ENCODE peak calls at places on chromosomes 16 and 17, in four cellular contexts. E is RCC 7860; A is ELF-1; G is activated CD4-positive, alpha-beta T cell treated with anti-CD3 and anti-CD28 coated beads for 24 hours. Z is an unnamed sample.

GRCh38 chr16:67456383-67457140 is 24.4 kb downstream of the ATP6V0D1 start:
- DNase-seq in E (no peak), A (no peak), G (no peak), Z (peak)

GRCh38 chr16:81376880-81377279 is 62.1 kb downstream of the GAN start:
- DNase-seq in E (peak), A (no peak), G (no peak), Z (no peak)

GRCh38 chr17:72465191-72466024 is 344.6 kb downstream of the SOX9 start:
- DNase-seq in E (peak), A (peak), G (no peak), Z (peak)

GRCh38 chr17:69424287-69425041 is 10.0 kb downstream of the MAP2K6 start:
- DNase-seq in E (no peak), A (no peak), G (no peak), Z (no peak)

GRCh38 chr17:29572691-29573557 is 4.4 kb downstream of the TP53I13 start:
- DNase-seq in E (no peak), A (peak), G (peak), Z (no peak)

GRCh38 chr16:85507342-85507741 is 105.8 kb upstream of the GSE1 start:
- DNase-seq in E (no peak), A (no peak), G (no peak), Z (no peak)

GRCh38 chr17:29096094-29096493 is 53.2 kb downstream of the PIPOX start:
- DNase-seq in E (no peak), A (no peak), G (no peak), Z (no peak)

GRCh38 chr16:4691666-4692412 is 1.5 kb upstream of the NUDT16L1 start:
- DNase-seq in E (no peak), A (no peak), G (no peak), Z (no peak)

GRCh38 chr17:73030501-73030911 is 62.0 kb downstream of the SLC39A11 start:
- DNase-seq in E (peak), A (no peak), G (no peak), Z (no peak)

GRCh38 chr17:82003411-82004381 is 19.0 kb downstream of the CENPX start:
- DNase-seq in E (peak), A (peak), G (no peak), Z (peak)

GRCh38 chr16:3170440-3171180 is 17.4 kb upstream of the OR1F1 start:
- DNase-seq in E (no peak), A (peak), G (no peak), Z (peak)

GRCh38 chr17:39899215-39899614 is 19.2 kb downstream of the GSDMB start:
- DNase-seq in E (no peak), A (no peak), G (no peak), Z (no peak)

GRCh38 chr17:13413001-13413400 is 188.7 kb downstream of the HS3ST3A1 start:
- DNase-seq in E (no peak), A (no peak), G (no peak), Z (no peak)

GRCh38 chr16:82782715-82783251 is 156.0 kb downstream of the CDH13 start:
- DNase-seq in E (no peak), A (peak), G (no peak), Z (peak)

GRCh38 chr16:28186752-28187151 is 25.0 kb downstream of the XPO6 start:
- DNase-seq in E (no peak), A (no peak), G (no peak), Z (no peak)

GRCh38 chr16:57802635-57803412 is 533 bp upstream of the KIFC3 start:
- DNase-seq in E (no peak), A (peak), G (no peak), Z (peak)

GRCh38 chr16:3113765-3114479 is 1.5 kb downstream of the ZNF205 start:
- DNase-seq in E (peak), A (no peak), G (no peak), Z (no peak)

GRCh38 chr16:87474566-87474996 is 18.2 kb downstream of the ZCCHC14 start:
- DNase-seq in E (no peak), A (no peak), G (no peak), Z (no peak)

GRCh38 chr17:39923836-39924690 is 3.3 kb downstream of the ORMDL3 start:
- DNase-seq in E (no peak), A (peak), G (no peak), Z (peak)

GRCh38 chr17:34420254-34420766 is 57.3 kb upstream of the CCL1 start:
- DNase-seq in E (peak), A (peak), G (peak), Z (peak)

GRCh38 chr16:85428168-85428898 is 184.8 kb upstream of the GSE1 start:
- DNase-seq in E (peak), A (peak), G (no peak), Z (no peak)

GRCh38 chr17:69430488-69430887 is 16.0 kb downstream of the MAP2K6 start:
- DNase-seq in E (no peak), A (peak), G (no peak), Z (no peak)

GRCh38 chr16:4097826-4098240 is 18.4 kb downstream of the ADCY9 start:
- DNase-seq in E (no peak), A (no peak), G (no peak), Z (peak)

GRCh38 chr17:49624896-49625295 is 49.2 kb downstream of the NXPH3 start:
- DNase-seq in E (no peak), A (no peak), G (no peak), Z (no peak)

GRCh38 chr17:8067806-8068205 is 19.7 kb downstream of the ALOX12B start:
- DNase-seq in E (no peak), A (no peak), G (no peak), Z (no peak)

GRCh38 chr16:85699628-85700027 is 10.9 kb upstream of the GINS2 start:
- DNase-seq in E (peak), A (no peak), G (no peak), Z (peak)

GRCh38 chr17:7587420-7587786 is 2.5 kb downstream of the SOX15 start:
- DNase-seq in E (no peak), A (peak), G (no peak), Z (no peak)

GRCh38 chr17:43328650-43329049 is 70.1 kb upstream of the ARL4D start:
- DNase-seq in E (no peak), A (no peak), G (no peak), Z (no peak)

GRCh38 chr16:6884002-6884401 is 448.6 kb upstream of the RBFOX1 start:
- DNase-seq in E (peak), A (no peak), G (no peak), Z (no peak)

GRCh38 chr16:4262303-4262835 is 10.5 kb downstream of the TFAP4 start:
- DNase-seq in E (no peak), A (peak), G (no peak), Z (no peak)

GRCh38 chr17:28612936-28613872 is 781 bp downstream of the RSKR start:
- DNase-seq in E (no peak), A (peak), G (peak), Z (peak)

GRCh38 chr17:19833914-19834313 is 33.8 kb downstream of the ULK2 start:
- DNase-seq in E (no peak), A (no peak), G (no peak), Z (peak)